ENCODE peak calls at places on chromosomes 5 and 9, in seven cellular contexts. D is cerebellar cortex, O is BJ, W is IMR-90, C is cardiac muscle cell, V is activated B cell treated with CpG ODN at 0.5 μM for 24 hours, U is ELR. X is an unnamed sample.

GRCh38 chr9:69495331-69495730 is 170.3 kb downstream of the ENTREP1 start:
- DNase-seq in D (no peak), U (no peak), O (no peak), W (no peak), C (no peak), V (no peak), X (no peak)

GRCh38 chr9:105694320-105694847 is at the start of gene TMEM38B:
- DNase-seq in U (peak; percentile 85), O (no peak), D (peak; percentile 69), C (peak; percentile 84), W (peak; percentile 58), V (peak; percentile 85), X (peak; percentile 72)

GRCh38 chr5:15105799-15106393 is 234.3 kb upstream of the ANKH start:
- DNase-seq in C (peak; percentile 71), O (no peak), U (peak; percentile 66), W (peak; percentile 54), D (peak; percentile 33), V (no peak), X (peak; percentile 39)

GRCh38 chr9:79127661-79128060 is 444.1 kb upstream of the TLE4 start:
- DNase-seq in V (no peak), U (no peak), O (peak; percentile 50), C (no peak), W (no peak), D (no peak), X (no peak)

GRCh38 chr9:81395301-81396054 is 293.9 kb downstream of the TLE1 start:
- DNase-seq in D (no peak), C (peak; percentile 34), O (no peak), U (no peak), V (no peak), W (no peak), X (no peak)

GRCh38 chr9:104835163-104835562 is 71.2 kb downstream of the NIPSNAP3B start:
- DNase-seq in D (no peak), U (no peak), W (no peak), C (no peak), O (no peak), V (no peak), X (no peak)

GRCh38 chr9:21316860-21317259 is 11.7 kb upstream of the IFNA5 start:
- DNase-seq in O (no peak), W (no peak), D (peak; percentile 46), V (no peak), U (no peak), C (no peak), X (no peak)

GRCh38 chr9:131252120-131252519 is 24.2 kb downstream of the FAM78A start:
- DNase-seq in V (no peak), O (no peak), C (no peak), D (no peak), W (no peak), U (no peak), X (no peak)

GRCh38 chr5:553874-554273 is 29.6 kb upstream of the SLC9A3 start:
- DNase-seq in W (no peak), V (no peak), C (no peak), O (no peak), D (peak; percentile 67), U (no peak), X (no peak)

GRCh38 chr5:83321656-83322055 is 149.9 kb upstream of the VCAN start:
- DNase-seq in V (no peak), U (peak; percentile 36), O (peak; percentile 49), C (peak; percentile 38), W (no peak), D (no peak), X (no peak)

GRCh38 chr5:39526914-39527477 is 102.2 kb upstream of the DAB2 start:
- DNase-seq in D (no peak), C (peak; percentile 54), W (no peak), O (no peak), V (no peak), U (no peak), X (no peak)

GRCh38 chr9:86352440-86353106 is 1.6 kb downstream of the TUT7 start:
- DNase-seq in V (no peak), C (peak; percentile 36), D (no peak), W (no peak), O (no peak), U (peak; percentile 36), X (no peak)

GRCh38 chr5:26323794-26324193 is 714.6 kb downstream of the CDH9 start:
- DNase-seq in C (no peak), O (no peak), V (no peak), U (no peak), D (no peak), W (no peak), X (no peak)

GRCh38 chr9:121362813-121363585 is 7.1 kb downstream of the STOM start:
- DNase-seq in O (peak; percentile 92), D (no peak), U (peak; percentile 78), C (peak; percentile 68), W (peak; percentile 52), V (no peak), X (no peak)

GRCh38 chr9:34512131-34513078 is 10.4 kb downstream of the ENHO start:
- DNase-seq in C (no peak), D (no peak), O (no peak), W (no peak), V (no peak), U (no peak), X (no peak)

GRCh38 chr5:37839441-37840035 is 303 bp downstream of the GDNF start:
- DNase-seq in U (peak; percentile 82), W (peak; percentile 73), V (no peak), D (peak; percentile 43), O (no peak), C (peak; percentile 69), X (peak; percentile 55)

X was measured in caudate nucleus.